ENCODE peak calls at places on chromosomes 7 and 10, in four cellular contexts. K, W, O and I are unnamed samples.

GRCh38 chr7:138460176-138460648 is at the start of gene TRIM24:
- DNase-seq in K (no peak), W (no peak), O (no peak), I (no peak)

GRCh38 chr10:75294031-75294437 is 58.3 kb upstream of the COMTD1 start:
- DNase-seq in K (no peak), W (no peak), O (no peak), I (no peak)

GRCh38 chr7:140348161-140348849 is 50.0 kb downstream of the SLC37A3 start:
- DNase-seq in K (peak), W (no peak), O (no peak), I (no peak)

GRCh38 chr7:106372121-106372520 is 87.3 kb upstream of the NAMPT start:
- DNase-seq in K (no peak), W (no peak), O (no peak), I (no peak)

GRCh38 chr10:28180654-28181053 is 122.2 kb downstream of the MPP7 start:
- DNase-seq in K (no peak), W (no peak), O (no peak), I (no peak)

GRCh38 chr7:143205560-143206293 is 16.1 kb upstream of the TAS2R40 start:
- DNase-seq in K (no peak), W (no peak), O (peak), I (peak)

GRCh38 chr10:110034596-110034995 is 26.8 kb downstream of the ADD3 start:
- DNase-seq in K (no peak), W (no peak), O (no peak), I (no peak)

GRCh38 chr7:48402721-48403120 is 231.5 kb downstream of the ABCA13 start:
- DNase-seq in K (no peak), W (no peak), O (no peak), I (no peak)

GRCh38 chr10:22932626-22933370 is 4.9 kb downstream of the ARMC3 start:
- DNase-seq in K (no peak), W (no peak), O (no peak), I (no peak)

GRCh38 chr10:127854769-127855583 is 37.8 kb downstream of the CLRN3 start:
- DNase-seq in K (no peak), W (no peak), O (no peak), I (no peak)

GRCh38 chr10:64535131-64535867 is 1014.1 kb downstream of the REEP3 start:
- DNase-seq in K (no peak), W (no peak), O (no peak), I (no peak)

GRCh38 chr7:112453505-112454171 is 3.4 kb downstream of the IFRD1 start:
- DNase-seq in K (no peak), W (no peak), O (no peak), I (no peak)

GRCh38 chr7:140619101-140619615 is 21.5 kb downstream of the DENND2A start:
- DNase-seq in K (no peak), W (no peak), O (no peak), I (no peak)

GRCh38 chr10:48289652-48290238 is 15.2 kb upstream of the FRMPD2 start:
- DNase-seq in K (no peak), W (no peak), O (peak), I (no peak)

GRCh38 chr10:87675396-87676376 is 16.0 kb downstream of the PAPSS2 start:
- DNase-seq in K (peak), W (peak), O (no peak), I (no peak)

GRCh38 chr7:96910484-96910883 is 94.9 kb upstream of the DLX6 start:
- DNase-seq in K (no peak), W (no peak), O (peak), I (no peak)

GRCh38 chr7:18320971-18321567 is 174.5 kb upstream of the HDAC9 start:
- DNase-seq in K (no peak), W (no peak), O (peak), I (no peak)

GRCh38 chr10:57961487-57961886 is 306.2 kb downstream of the IPMK start:
- DNase-seq in K (no peak), W (no peak), O (no peak), I (no peak)

GRCh38 chr7:139118234-139118802 is 8.8 kb upstream of the ZC3HAV1 start:
- DNase-seq in K (no peak), W (peak), O (peak), I (no peak)